ENCODE peak calls at places on chromosomes 13 and 19, in six cellular contexts. G is A673, B is heart right ventricle, S is lower leg skin, Y is psoas muscle, V is tibial nerve. O is an unnamed sample.

GRCh38 chr13:22596157-22596863 is 584.5 kb upstream of the SGCG start:
- DNase-seq in G (no peak), B (no peak), S (no peak), Y (no peak), V (no peak), O (peak; percentile 13)

GRCh38 chr13:28530729-28531194 is 35.8 kb upstream of the FLT1 start:
- DNase-seq in G (peak; percentile 67), B (no peak), S (no peak), Y (no peak), V (no peak), O (no peak)

GRCh38 chr19:29665215-29665825 is at the start of gene PLEKHF1:
- DNase-seq in G (peak; percentile 71), B (peak; percentile 89), S (peak; percentile 85), Y (peak; percentile 93), V (peak; percentile 79), O (peak; percentile 77)

GRCh38 chr19:18594096-18594823 is 5.7 kb downstream of the REX1BD start:
- DNase-seq in G (peak; percentile 86), B (peak; percentile 62), S (no peak), Y (peak; percentile 78), V (peak; percentile 63), O (peak; percentile 75)

GRCh38 chr13:101746513-101746912 is 294.0 kb downstream of the ITGBL1 start:
- DNase-seq in G (no peak), B (no peak), S (no peak), Y (no peak), V (no peak), O (no peak)

GRCh38 chr19:23273022-23273593 is 22.9 kb upstream of the ZNF724 start:
- DNase-seq in G (no peak), B (no peak), S (no peak), Y (peak; percentile 16), V (no peak), O (no peak)

GRCh38 chr13:105969761-105970160 is 565.7 kb downstream of the EFNB2 start:
- DNase-seq in G (no peak), B (no peak), S (no peak), Y (no peak), V (no peak), O (no peak)

GRCh38 chr13:29991343-29991742 is 140.9 kb upstream of the UBL3 start:
- DNase-seq in G (peak; percentile 10), B (no peak), S (no peak), Y (no peak), V (no peak), O (peak; percentile 75)

GRCh38 chr19:47514151-47514868 is 553 bp downstream of the NAPA start:
- DNase-seq in G (no peak), B (no peak), S (no peak), Y (no peak), V (no peak), O (no peak)

GRCh38 chr13:77565635-77566034 is 30.1 kb downstream of the SCEL start:
- DNase-seq in G (peak; percentile 79), B (no peak), S (no peak), Y (no peak), V (no peak), O (no peak)

GRCh38 chr13:62629618-62630017 is 1214.0 kb upstream of the PCDH20 start:
- DNase-seq in G (no peak), B (no peak), S (no peak), Y (no peak), V (no peak), O (no peak)

GRCh38 chr13:45615501-45616101 is at the start of gene ERICH6B:
- DNase-seq in G (no peak), B (no peak), S (no peak), Y (no peak), V (peak; percentile 14), O (no peak)

GRCh38 chr13:102346769-102347168 is 55.1 kb downstream of the FGF14 start:
- DNase-seq in G (no peak), B (no peak), S (no peak), Y (no peak), V (no peak), O (no peak)

GRCh38 chr19:40193587-40193849 is 2.3 kb downstream of the MAP3K10 start:
- DNase-seq in G (no peak), B (no peak), S (no peak), Y (no peak), V (no peak), O (no peak)

GRCh38 chr13:100534911-100535310 is 53.7 kb downstream of the GGACT start:
- DNase-seq in G (no peak), B (no peak), S (no peak), Y (no peak), V (no peak), O (no peak)

GRCh38 chr13:47112205-47112896 is 215.5 kb upstream of the HTR2A start:
- DNase-seq in G (no peak), B (no peak), S (no peak), Y (no peak), V (no peak), O (no peak)

GRCh38 chr19:11873762-11874161 is 13.8 kb upstream of the ZNF69 start:
- DNase-seq in G (no peak), B (no peak), S (no peak), Y (no peak), V (no peak), O (no peak)

GRCh38 chr19:3125900-3126524 is 9.8 kb upstream of the GNA15 start:
- DNase-seq in G (peak; percentile 52), B (peak; percentile 58), S (no peak), Y (peak; percentile 63), V (no peak), O (peak; percentile 72)

GRCh38 chr13:46324976-46325375 is 62.1 kb downstream of the RUBCNL start:
- DNase-seq in G (no peak), B (no peak), S (no peak), Y (no peak), V (no peak), O (no peak)

GRCh38 chr19:57302020-57302465 is 18.2 kb upstream of the ZNF543 start:
- DNase-seq in G (peak; percentile 83), B (no peak), S (peak; percentile 65), Y (peak; percentile 74), V (no peak), O (peak; percentile 46)

GRCh38 chr13:47858678-47859050 is 142.4 kb downstream of the SUCLA2 start:
- DNase-seq in G (no peak), B (no peak), S (no peak), Y (no peak), V (no peak), O (no peak)

GRCh38 chr19:30376826-30377425 is 4.7 kb downstream of the ZNF536 start:
- DNase-seq in G (no peak), B (no peak), S (no peak), Y (no peak), V (no peak), O (no peak)

GRCh38 chr13:23979361-23980159 is 82.3 kb upstream of the C1QTNF9B start:
- DNase-seq in G (peak; percentile 26), B (peak; percentile 86), S (peak; percentile 42), Y (peak; percentile 81), V (peak; percentile 53), O (peak; percentile 94)

GRCh38 chr13:94996445-94996844 is 284.1 kb upstream of the SOX21 start:
- DNase-seq in G (no peak), B (no peak), S (no peak), Y (no peak), V (no peak), O (no peak)

GRCh38 chr19:5290336-5291262 is 50.0 kb downstream of the PTPRS start:
- DNase-seq in G (no peak), B (no peak), S (no peak), Y (no peak), V (no peak), O (no peak)
- H3K4me3 ChIP-seq in G (no peak overlapping the region), B (no peak overlapping the region), S (no peak overlapping the region), Y (peak overlapping the region; percentile 85), V (peak overlapping the region; percentile 24), O (no peak overlapping the region)

DNA sequence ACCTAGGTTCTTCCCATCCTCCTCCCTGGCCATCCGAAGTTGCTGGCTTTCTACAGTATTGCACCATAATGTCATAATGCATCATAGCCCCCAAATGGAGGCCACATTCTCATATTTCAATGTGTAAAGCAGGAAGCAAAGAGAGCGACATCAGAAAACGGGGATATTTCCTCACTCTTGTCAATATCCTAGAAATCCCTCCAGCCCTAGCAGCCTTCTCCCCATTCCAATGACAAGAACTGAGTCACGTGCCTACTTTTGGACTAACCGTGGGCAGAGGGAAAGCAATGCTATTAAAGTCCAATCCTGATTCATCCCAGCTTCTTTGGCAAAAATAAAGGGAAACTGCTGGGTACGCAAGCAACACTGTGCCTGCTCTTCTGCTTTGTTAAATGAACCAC is 4.3 kb upstream of the RAP2A start:
- DNase-seq in G (no peak), B (peak; percentile 5), S (peak; percentile 16), Y (no peak), V (no peak), O (peak; percentile 3)
- H3K4me3 ChIP-seq in G (no peak overlapping the region), B (no peak overlapping the region), S (no peak overlapping the region), Y (peak overlapping the region; percentile 55), V (no peak overlapping the region), O (peak overlapping the region; percentile 31)

DNA sequence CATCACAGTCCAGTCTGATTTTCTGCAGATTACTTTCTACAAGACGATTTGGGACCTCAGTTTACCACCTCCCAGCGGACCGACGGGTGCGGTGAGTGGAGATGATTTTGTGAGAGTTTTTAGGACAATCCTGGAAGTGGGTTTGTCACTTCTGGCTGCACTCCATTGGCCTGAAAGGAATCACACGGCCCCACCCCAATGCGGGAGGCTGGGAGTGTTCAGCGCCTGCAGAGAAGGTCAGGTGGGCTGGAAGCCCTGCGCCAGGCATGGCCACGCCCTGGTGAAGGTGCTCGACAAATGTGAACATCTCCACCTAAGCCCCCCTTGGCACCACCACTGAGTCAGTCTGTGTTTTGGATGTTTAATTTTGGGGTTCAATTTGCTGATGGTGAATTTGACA is 90.0 kb downstream of the ANKRD10 start:
- DNase-seq in G (no peak), B (no peak), S (no peak), Y (no peak), V (no peak), O (no peak)
- H3K4me3 ChIP-seq in G (no peak overlapping the region), B (no peak overlapping the region), S (no peak overlapping the region), Y (no peak overlapping the region), V (no peak overlapping the region), O (no peak overlapping the region)

DNA sequence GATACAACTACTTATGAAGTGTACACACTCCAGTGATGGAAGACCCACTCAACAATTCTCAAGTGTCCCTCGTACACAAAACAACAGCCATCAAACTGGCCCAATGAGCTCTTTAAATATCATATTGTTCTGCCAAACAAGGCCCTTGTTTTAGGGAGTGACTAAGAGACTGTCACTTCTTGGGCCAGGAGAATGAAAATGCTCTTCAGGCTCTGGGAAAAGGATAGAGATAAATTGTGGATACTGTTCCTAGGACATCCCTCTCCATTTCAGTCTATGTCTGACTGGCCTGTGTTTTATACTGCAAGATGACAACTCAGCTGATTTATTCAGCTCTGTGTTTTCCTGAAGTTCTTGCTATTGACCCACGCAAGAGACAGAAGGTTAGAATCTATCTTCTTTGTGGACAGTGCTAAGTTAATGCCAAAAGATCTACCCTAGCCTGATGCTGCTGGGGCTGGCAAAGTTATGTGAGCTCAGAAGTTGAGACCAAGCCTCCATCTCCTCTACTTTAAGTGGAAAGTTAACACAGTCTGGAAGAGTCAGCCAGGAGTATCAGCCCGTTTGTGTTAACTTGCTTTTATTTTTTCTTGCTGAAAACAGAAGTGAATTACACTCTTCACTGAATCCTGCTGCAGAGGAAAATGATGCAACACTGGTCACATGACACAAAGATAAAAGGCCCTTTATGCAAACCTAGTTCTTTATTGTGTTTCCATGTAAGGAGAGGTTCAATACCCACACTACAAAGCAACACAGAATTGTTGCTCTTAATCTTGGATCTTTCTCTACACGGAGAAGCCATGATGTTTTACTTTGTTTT is 14.6 kb downstream of the FRY start:
- DNase-seq in G (peak; percentile 28), B (no peak), S (peak; percentile 40), Y (no peak), V (peak; percentile 67), O (no peak)
- H3K4me3 ChIP-seq in G (no peak overlapping the region), B (no peak overlapping the region), S (no peak overlapping the region), Y (no peak overlapping the region), V (no peak overlapping the region), O (no peak overlapping the region)

O was measured in SJCRH30.